ENCODE peak calls at places on chromosomes 5 and 9, in four cellular contexts. P, W, I and Y are unnamed samples.

GRCh38 chr5:145062280-145062679 is 772.9 kb downstream of the PRELID2 start:
- DNase-seq in I (no peak), P (no peak), W (no peak), Y (no peak)

GRCh38 chr9:137497921-137498719 is 39.0 kb upstream of the NSMF start:
- DNase-seq in P (no peak), I (no peak), W (no peak), Y (peak; percentile 55)

GRCh38 chr5:111776903-111777302 is 19.9 kb upstream of the NREP start:
- DNase-seq in P (no peak), I (no peak), W (no peak), Y (no peak)

GRCh38 chr5:79229357-79230174 is 6.4 kb upstream of the JMY start:
- DNase-seq in I (no peak), P (no peak), W (no peak), Y (no peak)

GRCh38 chr5:176882566-176882900 is 16.6 kb downstream of the HK3 start:
- DNase-seq in I (no peak), W (no peak), P (no peak), Y (no peak)

GRCh38 chr9:86655147-86655546 is 292.2 kb downstream of the GAS1 start:
- DNase-seq in P (no peak), I (no peak), W (no peak), Y (no peak)

GRCh38 chr5:68012429-68012828 is 203.1 kb upstream of the PIK3R1 start:
- DNase-seq in I (no peak), P (no peak), W (no peak), Y (no peak)

GRCh38 chr5:56950626-56951130 is 1.2 kb downstream of the MIER3 start:
- DNase-seq in W (peak; percentile 29), I (peak; percentile 47), P (peak; percentile 59), Y (peak; percentile 78)

GRCh38 chr9:127862075-127863011 is 7.9 kb upstream of the ENG start:
- DNase-seq in P (no peak), I (peak; percentile 94), W (no peak), Y (peak; percentile 92)

GRCh38 chr9:111400564-111400898 is 70.5 kb upstream of the OR2K2 start:
- DNase-seq in W (no peak), P (no peak), I (no peak), Y (no peak)

GRCh38 chr5:134581241-134581981 is 51.2 kb downstream of the SAR1B start:
- DNase-seq in P (no peak), I (no peak), W (no peak), Y (no peak)

GRCh38 chr5:124461857-124462423 is 284.5 kb downstream of the ZNF608 start:
- DNase-seq in W (no peak), I (no peak), P (no peak), Y (no peak)

GRCh38 chr5:33601881-33602280 is 161.1 kb downstream of the TARS1 start:
- DNase-seq in P (no peak), I (no peak), W (no peak), Y (no peak)

DNA sequence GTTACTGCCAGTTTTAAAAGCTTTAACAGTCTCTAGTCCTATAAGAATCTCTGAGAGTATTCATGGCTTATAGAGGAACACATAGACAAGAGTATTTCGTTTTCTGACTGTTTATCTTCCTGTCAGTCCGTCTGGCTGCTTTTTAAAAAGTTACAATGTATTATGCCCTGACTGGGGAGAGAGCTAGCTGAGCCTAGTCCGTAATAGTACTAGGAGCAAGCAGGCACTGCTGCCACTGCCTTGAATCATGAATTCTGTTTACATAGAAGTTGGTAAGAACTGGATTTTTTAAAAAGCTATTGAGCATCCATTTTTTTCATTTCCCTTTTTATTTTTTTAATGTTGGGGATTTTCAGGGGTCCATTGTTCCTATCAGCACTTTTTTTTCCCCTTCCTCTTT is 26.6 kb downstream of the XPA start:
- DNase-seq in W (no peak), I (no peak), P (no peak), Y (no peak)
- H3K36me3 ChIP-seq in W (peaks cover 18% of the 10 kb centered on the region), I (peaks cover 100% of the 10 kb centered on the region), P (peaks cover 96% of the 10 kb centered on the region), Y (peaks cover 3% of the 10 kb centered on the region)

DNA sequence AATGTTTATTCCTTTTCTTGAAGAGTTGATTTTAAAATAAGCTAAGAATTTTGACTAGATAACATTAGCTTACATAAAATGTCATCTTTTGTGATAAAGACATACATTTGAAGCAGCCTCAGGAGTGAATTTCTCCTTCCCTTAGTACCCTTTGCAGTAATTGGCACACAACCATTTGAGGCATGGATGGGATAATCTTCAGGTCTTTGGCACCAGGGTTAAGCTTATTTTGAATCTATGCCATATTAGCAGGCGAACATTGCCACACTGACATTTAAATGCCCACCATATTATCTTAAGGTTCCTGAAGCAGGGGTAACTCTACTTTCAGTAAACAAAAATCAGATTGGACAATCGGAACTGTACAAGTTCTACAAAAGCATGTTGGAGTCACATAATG is 126.0 kb downstream of the NR3C1 start:
- DNase-seq in I (no peak), W (no peak), P (no peak), Y (no peak)
- H3K36me3 ChIP-seq in I (peaks cover 3% of the 10 kb centered on the region), W (peaks cover 8% of the 10 kb centered on the region), P (peaks cover 30% of the 10 kb centered on the region), Y (no peaks in the 10 kb centered on the region)

GRCh38 chr9:26677965-26678745 is 214.4 kb downstream of the CAAP1 start:
- DNase-seq in I (no peak), P (no peak), W (no peak), Y (no peak)
- H3K36me3 ChIP-seq in I (no peaks in the 10 kb centered on the region), P (no peaks in the 10 kb centered on the region), W (no peaks in the 10 kb centered on the region), Y (no peaks in the 10 kb centered on the region)

DNA sequence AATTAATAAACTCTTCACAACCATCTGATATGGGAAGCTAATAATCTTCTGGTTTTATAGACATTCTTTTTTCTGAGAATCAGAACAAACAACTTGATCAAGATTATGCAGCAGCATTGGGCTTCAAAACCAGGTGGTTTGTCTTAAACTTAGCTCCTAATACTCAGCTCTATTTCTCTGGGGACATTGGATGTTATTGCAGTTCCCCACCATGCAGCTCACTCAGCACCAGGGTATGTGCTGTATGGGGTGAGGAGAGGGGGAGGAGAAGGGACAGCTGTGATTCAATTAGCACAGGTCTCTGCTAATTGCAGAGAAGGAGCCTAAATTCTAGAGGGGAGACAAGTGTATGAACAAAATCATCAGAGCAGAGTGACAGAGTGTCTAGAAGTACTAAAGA is 210.7 kb upstream of the TNC start:
- DNase-seq in P (no peak), I (no peak), W (no peak), Y (no peak)
- H3K36me3 ChIP-seq in P (no peaks in the 10 kb centered on the region), I (no peaks in the 10 kb centered on the region), W (no peaks in the 10 kb centered on the region), Y (no peaks in the 10 kb centered on the region)

DNA sequence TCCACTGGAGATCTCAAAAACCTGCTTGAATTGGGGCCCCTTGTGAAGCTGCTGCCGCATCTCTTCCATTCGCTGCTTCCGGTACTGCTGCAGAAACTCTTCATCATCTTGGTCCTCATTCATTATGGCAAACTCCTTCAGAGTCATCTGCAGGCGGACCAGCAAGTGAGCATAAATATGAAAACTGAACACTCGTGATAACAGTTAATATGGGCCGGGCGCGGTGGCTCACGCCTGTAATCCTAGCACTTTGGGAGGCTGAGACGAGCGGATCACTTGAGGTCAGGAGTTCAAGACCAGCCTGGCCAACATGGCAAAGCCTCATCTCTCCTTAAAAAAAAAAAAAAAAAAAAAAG is 7.9 kb downstream of the PDCL start:
- DNase-seq in I (no peak), P (no peak), W (no peak), Y (no peak)
- H3K36me3 ChIP-seq in I (peaks cover 50% of the 10 kb centered on the region), P (peaks cover 40% of the 10 kb centered on the region), W (no peaks in the 10 kb centered on the region), Y (peaks cover 6% of the 10 kb centered on the region)

GRCh38 chr5:141657937-141658545 is 6.8 kb upstream of the FCHSD1 start:
- DNase-seq in P (peak; percentile 84), W (no peak), I (no peak), Y (no peak)
- H3K36me3 ChIP-seq in P (peaks cover 76% of the 10 kb centered on the region), W (no peaks in the 10 kb centered on the region), I (peaks cover 8% of the 10 kb centered on the region), Y (no peaks in the 10 kb centered on the region)

GRCh38 chr5:138932171-138932810 is 57.2 kb upstream of the LRRTM2 start:
- DNase-seq in I (no peak), W (no peak), P (no peak), Y (peak; percentile 39)
- H3K36me3 ChIP-seq in I (peaks cover 73% of the 10 kb centered on the region), W (peaks cover 20% of the 10 kb centered on the region), P (peaks cover 93% of the 10 kb centered on the region), Y (peaks cover 5% of the 10 kb centered on the region)

DNA sequence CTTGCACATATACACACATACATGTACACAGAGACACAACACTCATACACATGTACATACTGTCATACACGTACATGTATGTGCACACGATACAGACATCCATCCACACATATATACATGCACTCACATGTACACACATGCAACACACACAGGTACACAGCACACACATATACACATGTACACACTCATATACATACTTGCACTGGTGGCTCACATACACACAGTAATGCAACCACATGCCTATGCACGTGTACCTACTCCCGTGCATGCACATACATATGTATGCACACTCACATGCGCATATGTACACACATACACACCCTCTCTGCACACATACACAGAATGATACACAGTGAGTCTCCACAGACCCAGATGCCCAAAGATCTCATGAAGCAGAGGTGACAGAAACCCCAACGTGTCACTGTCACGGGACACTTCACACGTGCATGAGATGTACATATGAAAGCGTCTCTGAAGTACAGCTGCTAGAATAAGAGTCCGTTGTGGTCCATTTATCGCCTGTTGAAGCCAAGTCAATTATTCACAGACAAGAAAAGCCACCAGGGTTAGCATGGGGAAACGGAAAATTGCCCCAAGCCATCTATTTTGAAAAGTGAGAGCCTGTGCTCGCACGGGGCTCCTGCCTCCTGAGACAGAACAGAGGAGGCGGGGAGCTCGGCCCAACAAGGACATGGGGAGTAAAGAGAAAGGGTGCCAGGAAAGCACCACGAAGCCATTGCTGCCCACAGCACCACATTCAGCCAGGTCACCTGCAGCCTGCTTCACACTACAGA is 24.9 kb downstream of the LPCAT1 start:
- DNase-seq in W (no peak), I (peak; percentile 62), P (no peak), Y (no peak)
- H3K36me3 ChIP-seq in W (no peaks in the 10 kb centered on the region), I (peaks cover under 1% of the 10 kb centered on the region), P (peaks cover 18% of the 10 kb centered on the region), Y (no peaks in the 10 kb centered on the region)

GRCh38 chr5:179193746-179194145 is 133.6 kb downstream of the ZNF354C start:
- DNase-seq in I (no peak), W (no peak), P (no peak), Y (peak; percentile 35)

GRCh38 chr5:179191506-179192184 is 131.5 kb downstream of the ZNF354C start:
- DNase-seq in W (no peak), P (no peak), I (no peak), Y (peak; percentile 23)

GRCh38 chr5:179192185-179192890 is 132.2 kb downstream of the ZNF354C start:
- DNase-seq in W (no peak), P (no peak), I (no peak), Y (no peak)

GRCh38 chr5:179194201-179194910 is 134.2 kb downstream of the ZNF354C start:
- DNase-seq in I (no peak), W (no peak), P (no peak), Y (no peak)

GRCh38 chr5:179192891-179193470 is 132.8 kb downstream of the ZNF354C start:
- DNase-seq in P (no peak), I (no peak), W (no peak), Y (no peak)
- H3K36me3 ChIP-seq in P (no peaks in the 10 kb centered on the region), I (no peaks in the 10 kb centered on the region), W (no peaks in the 10 kb centered on the region), Y (no peaks in the 10 kb centered on the region)

GRCh38 chr9:35048521-35048920 is 23.9 kb downstream of the VCP start:
- DNase-seq in W (no peak), P (no peak), I (no peak), Y (no peak)
- H3K36me3 ChIP-seq in W (no peaks in the 10 kb centered on the region), P (peaks cover 12% of the 10 kb centered on the region), I (peaks cover 43% of the 10 kb centered on the region), Y (peaks cover 4% of the 10 kb centered on the region)